ENCODE peak calls at places on chromosomes 3 and 15, in ten cellular contexts. One of them, this sample, is unnamed.
A peak's percentile ranks its signal among the peaks of the same experiment; 100 is the strongest.

GRCh38 chr15:70421197-70421482 is 323.4 kb upstream of the TLE3 start:
- DNase-seq in tibial nerve: no peak
- DNase-seq in ovary: no peak
- DNase-seq in lower leg skin: no peak
- DNase-seq in NB4: no peak
- DNase-seq in prostate gland: peak; percentile 36
- DNase-seq in gastrocnemius medialis: no peak
- DNase-seq in endothelial cell of umbilical vein: no peak
- DNase-seq in heart left ventricle: no peak
- DNase-seq in transverse colon: no peak
- DNase-seq in this sample: no peak

GRCh38 chr15:57570994-57571393 is 20.7 kb upstream of the MYZAP start:
- DNase-seq in tibial nerve: no peak
- DNase-seq in lower leg skin: no peak
- DNase-seq in gastrocnemius medialis: no peak
- DNase-seq in NB4: no peak
- DNase-seq in ovary: no peak
- DNase-seq in transverse colon: no peak
- DNase-seq in prostate gland: no peak
- DNase-seq in endothelial cell of umbilical vein: peak; percentile 24
- DNase-seq in heart left ventricle: no peak
- DNase-seq in this sample: no peak

GRCh38 chr15:67110958-67111864 is 45.8 kb downstream of the SMAD3 start:
- DNase-seq in prostate gland: no peak
- DNase-seq in tibial nerve: no peak
- DNase-seq in NB4: no peak
- DNase-seq in gastrocnemius medialis: no peak
- DNase-seq in ovary: no peak
- DNase-seq in heart left ventricle: peak; percentile 13
- DNase-seq in transverse colon: no peak
- DNase-seq in lower leg skin: no peak
- DNase-seq in endothelial cell of umbilical vein: no peak
- DNase-seq in this sample: no peak

GRCh38 chr3:28916713-28917499 is 364.0 kb upstream of the RBMS3 start:
- DNase-seq in lower leg skin: peak; percentile 42
- DNase-seq in NB4: peak; percentile 4
- DNase-seq in transverse colon: peak; percentile 33
- DNase-seq in heart left ventricle: peak; percentile 67
- DNase-seq in gastrocnemius medialis: peak; percentile 32
- DNase-seq in endothelial cell of umbilical vein: peak; percentile 96
- DNase-seq in ovary: peak; percentile 65
- DNase-seq in tibial nerve: peak; percentile 63
- DNase-seq in prostate gland: peak; percentile 5
- DNase-seq in this sample: no peak

GRCh38 chr15:82805994-82806406 is at the start of gene FSD2:
- DNase-seq in prostate gland: no peak
- DNase-seq in ovary: no peak
- DNase-seq in NB4: peak; percentile 29
- DNase-seq in transverse colon: peak; percentile 11
- DNase-seq in lower leg skin: no peak
- DNase-seq in tibial nerve: no peak
- DNase-seq in heart left ventricle: peak; percentile 77
- DNase-seq in endothelial cell of umbilical vein: no peak
- DNase-seq in gastrocnemius medialis: peak; percentile 92
- DNase-seq in this sample: peak; percentile 5

GRCh38 chr3:172111163-172111562 is 71.8 kb downstream of the FNDC3B start:
- DNase-seq in endothelial cell of umbilical vein: no peak
- DNase-seq in transverse colon: no peak
- DNase-seq in tibial nerve: no peak
- DNase-seq in lower leg skin: no peak
- DNase-seq in ovary: no peak
- DNase-seq in gastrocnemius medialis: no peak
- DNase-seq in prostate gland: no peak
- DNase-seq in heart left ventricle: no peak
- DNase-seq in NB4: no peak
- DNase-seq in this sample: no peak

GRCh38 chr3:30548605-30549004 is 57.8 kb upstream of the TGFBR2 start:
- DNase-seq in lower leg skin: no peak
- DNase-seq in heart left ventricle: no peak
- DNase-seq in prostate gland: no peak
- DNase-seq in ovary: no peak
- DNase-seq in gastrocnemius medialis: no peak
- DNase-seq in NB4: peak; percentile 29
- DNase-seq in tibial nerve: no peak
- DNase-seq in endothelial cell of umbilical vein: no peak
- DNase-seq in transverse colon: no peak
- DNase-seq in this sample: peak; percentile 73

GRCh38 chr3:107979538-107979937 is 111.3 kb downstream of the CD47 start:
- DNase-seq in heart left ventricle: peak; percentile 57
- DNase-seq in lower leg skin: no peak
- DNase-seq in endothelial cell of umbilical vein: no peak
- DNase-seq in prostate gland: no peak
- DNase-seq in ovary: no peak
- DNase-seq in NB4: no peak
- DNase-seq in transverse colon: no peak
- DNase-seq in gastrocnemius medialis: no peak
- DNase-seq in tibial nerve: no peak
- DNase-seq in this sample: no peak

GRCh38 chr3:10907262-10907661 is 85.3 kb upstream of the SLC6A1 start:
- DNase-seq in endothelial cell of umbilical vein: no peak
- DNase-seq in gastrocnemius medialis: no peak
- DNase-seq in transverse colon: no peak
- DNase-seq in NB4: no peak
- DNase-seq in prostate gland: no peak
- DNase-seq in heart left ventricle: no peak
- DNase-seq in ovary: no peak
- DNase-seq in tibial nerve: no peak
- DNase-seq in lower leg skin: no peak
- DNase-seq in this sample: peak; percentile 19

GRCh38 chr3:90016492-90017065 is 909.2 kb downstream of the EPHA3 start:
- DNase-seq in ovary: no peak
- DNase-seq in gastrocnemius medialis: no peak
- DNase-seq in prostate gland: no peak
- DNase-seq in transverse colon: no peak
- DNase-seq in NB4: no peak
- DNase-seq in lower leg skin: no peak
- DNase-seq in heart left ventricle: no peak
- DNase-seq in tibial nerve: no peak
- DNase-seq in endothelial cell of umbilical vein: no peak
- DNase-seq in this sample: no peak

GRCh38 chr3:45992133-45992729 is 3.4 kb downstream of the FYCO1 start:
- DNase-seq in heart left ventricle: peak; percentile 47
- DNase-seq in tibial nerve: no peak
- DNase-seq in transverse colon: no peak
- DNase-seq in gastrocnemius medialis: peak; percentile 71
- DNase-seq in ovary: no peak
- DNase-seq in prostate gland: no peak
- DNase-seq in NB4: no peak
- DNase-seq in lower leg skin: no peak
- DNase-seq in endothelial cell of umbilical vein: no peak
- DNase-seq in this sample: no peak

GRCh38 chr15:49423021-49423420 is at the start of gene FGF7:
- DNase-seq in NB4: peak; percentile 14
- DNase-seq in prostate gland: no peak
- DNase-seq in gastrocnemius medialis: no peak
- DNase-seq in tibial nerve: peak; percentile 47
- DNase-seq in transverse colon: no peak
- DNase-seq in ovary: no peak
- DNase-seq in lower leg skin: no peak
- DNase-seq in endothelial cell of umbilical vein: no peak
- DNase-seq in heart left ventricle: no peak
- DNase-seq in this sample: no peak

GRCh38 chr3:133887075-133887950 is 8.4 kb downstream of the RAB6B start:
- DNase-seq in lower leg skin: peak; percentile 7
- DNase-seq in tibial nerve: no peak
- DNase-seq in NB4: no peak
- DNase-seq in endothelial cell of umbilical vein: no peak
- DNase-seq in ovary: no peak
- DNase-seq in heart left ventricle: no peak
- DNase-seq in gastrocnemius medialis: no peak
- DNase-seq in transverse colon: no peak
- DNase-seq in prostate gland: no peak
- DNase-seq in this sample: no peak

GRCh38 chr3:94062513-94063404 is at the start of the genes DHFR2 and NSUN3:
- DNase-seq in gastrocnemius medialis: peak; percentile 73
- DNase-seq in NB4: peak; percentile 98
- DNase-seq in prostate gland: peak; percentile 92
- DNase-seq in endothelial cell of umbilical vein: peak; percentile 97
- DNase-seq in tibial nerve: peak; percentile 79
- DNase-seq in heart left ventricle: peak; percentile 95
- DNase-seq in ovary: peak; percentile 84
- DNase-seq in transverse colon: peak; percentile 93
- DNase-seq in lower leg skin: peak; percentile 92
- DNase-seq in this sample: peak; percentile 96
- TF ChIP-seq POLR2A in gastrocnemius medialis: no peak
- TF ChIP-seq POLR2A in NB4: peak; percentile 69
- TF ChIP-seq POLR2A in prostate gland: peak; percentile 37
- TF ChIP-seq POLR2A in endothelial cell of umbilical vein: peak; percentile 74
- TF ChIP-seq POLR2A in tibial nerve: peak; percentile 56
- TF ChIP-seq POLR2A in heart left ventricle: no peak
- TF ChIP-seq POLR2A in ovary: peak; percentile 53
- TF ChIP-seq POLR2A in transverse colon: peak; percentile 71
- TF ChIP-seq POLR2A in lower leg skin: no peak
- TF ChIP-seq POLR2A in this sample: peak; percentile 90

DNA sequence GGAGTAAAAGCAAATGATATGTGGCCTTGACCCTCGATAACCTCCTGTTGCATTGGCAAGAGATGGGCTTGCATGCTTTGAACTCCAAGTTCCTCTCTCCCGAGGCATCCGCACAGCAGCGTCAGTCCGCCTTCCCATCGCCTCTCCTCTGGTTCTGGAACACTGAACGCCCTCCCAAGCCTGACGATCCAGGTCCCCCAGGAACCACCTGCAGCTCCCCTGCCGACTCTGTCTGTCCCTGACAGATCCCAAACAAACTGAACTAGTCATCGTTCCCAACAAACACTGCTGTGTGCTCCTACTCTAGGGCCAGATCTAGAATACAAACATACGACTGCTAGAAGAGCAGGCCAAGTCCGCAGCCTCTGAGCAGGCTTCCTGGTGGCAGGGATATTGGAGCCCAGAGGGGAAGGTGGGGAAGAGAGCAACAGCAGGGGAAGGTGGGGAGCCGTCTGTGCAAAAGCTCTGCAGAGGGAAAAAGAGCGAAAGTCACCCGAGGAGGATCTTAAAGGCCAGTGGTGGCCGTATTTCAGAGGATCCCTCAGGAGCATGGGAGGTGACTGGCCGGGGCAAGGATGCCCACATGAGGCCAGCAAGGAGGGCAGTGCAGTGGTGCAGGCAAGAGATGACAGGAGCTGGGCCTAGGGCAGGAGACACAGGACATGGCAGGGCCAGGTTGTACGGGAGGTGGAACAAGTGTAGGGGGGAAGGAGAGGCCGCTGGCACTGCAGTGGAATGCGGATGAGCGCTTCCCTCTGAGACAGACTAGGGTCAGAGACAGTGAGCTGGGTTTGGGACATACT is 50.8 kb downstream of the PCSK6 start:
- DNase-seq in tibial nerve: no peak
- DNase-seq in lower leg skin: no peak
- DNase-seq in NB4: no peak
- DNase-seq in gastrocnemius medialis: no peak
- DNase-seq in transverse colon: no peak
- DNase-seq in heart left ventricle: no peak
- DNase-seq in prostate gland: no peak
- DNase-seq in ovary: peak; percentile 71
- DNase-seq in endothelial cell of umbilical vein: no peak
- DNase-seq in this sample: no peak
- TF ChIP-seq POLR2A in tibial nerve: no peak
- TF ChIP-seq POLR2A in lower leg skin: no peak
- TF ChIP-seq POLR2A in NB4: no peak
- TF ChIP-seq POLR2A in gastrocnemius medialis: no peak
- TF ChIP-seq POLR2A in transverse colon: no peak
- TF ChIP-seq POLR2A in heart left ventricle: no peak
- TF ChIP-seq POLR2A in prostate gland: no peak
- TF ChIP-seq POLR2A in ovary: no peak
- TF ChIP-seq POLR2A in endothelial cell of umbilical vein: no peak
- TF ChIP-seq POLR2A in this sample: no peak

GRCh38 chr3:191500892-191501291 is 39.9 kb downstream of the PYDC2 start:
- DNase-seq in ovary: no peak
- DNase-seq in tibial nerve: no peak
- DNase-seq in gastrocnemius medialis: no peak
- DNase-seq in transverse colon: no peak
- DNase-seq in endothelial cell of umbilical vein: no peak
- DNase-seq in heart left ventricle: no peak
- DNase-seq in lower leg skin: no peak
- DNase-seq in prostate gland: no peak
- DNase-seq in NB4: peak; percentile 2
- DNase-seq in this sample: no peak

GRCh38 chr3:191502583-191502982 is 41.6 kb downstream of the PYDC2 start:
- DNase-seq in gastrocnemius medialis: no peak
- DNase-seq in tibial nerve: no peak
- DNase-seq in heart left ventricle: no peak
- DNase-seq in NB4: peak; percentile 8
- DNase-seq in prostate gland: no peak
- DNase-seq in lower leg skin: no peak
- DNase-seq in ovary: no peak
- DNase-seq in transverse colon: no peak
- DNase-seq in endothelial cell of umbilical vein: peak; percentile 5
- DNase-seq in this sample: no peak

DNA sequence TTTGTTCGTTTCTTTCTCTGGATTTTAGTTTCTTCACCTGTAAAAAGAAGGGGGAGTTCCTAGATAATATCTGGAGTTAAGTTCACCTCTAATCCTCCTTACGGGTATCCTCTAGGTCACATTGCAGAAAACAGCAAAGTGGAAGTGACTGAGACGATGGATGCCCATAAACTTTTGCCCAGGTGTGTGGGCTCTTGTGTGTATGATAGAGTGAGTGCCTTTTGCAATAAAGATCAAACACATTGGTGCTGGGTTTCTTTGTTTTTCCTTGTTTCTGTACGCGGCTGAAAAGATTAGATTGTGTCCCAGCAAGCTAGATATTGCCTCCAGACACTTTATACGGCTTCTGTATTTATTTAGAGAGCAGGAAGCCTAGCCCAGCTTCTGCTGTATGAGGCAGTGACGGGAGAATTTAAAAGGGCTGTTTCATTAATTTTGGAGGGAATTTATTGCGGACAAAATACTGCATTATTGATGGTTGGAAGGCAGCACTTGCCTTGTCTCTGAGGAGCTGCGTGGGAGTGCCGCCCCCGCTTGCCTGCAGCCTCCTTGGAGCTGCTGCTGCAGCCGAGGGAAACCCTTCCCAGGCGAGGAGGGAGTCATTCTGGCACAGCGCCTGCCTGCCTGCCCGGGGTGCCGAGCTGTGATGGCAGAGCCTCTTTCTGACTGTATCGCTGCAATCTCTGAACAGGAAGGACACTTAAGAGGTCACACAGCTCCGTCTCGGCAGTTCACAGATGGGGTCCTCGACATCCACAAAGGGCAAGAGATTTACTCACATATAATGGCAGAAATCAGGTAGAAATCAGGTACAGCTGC is 38.6 kb downstream of the PYDC2 start:
- DNase-seq in transverse colon: peak; percentile 8
- DNase-seq in lower leg skin: no peak
- DNase-seq in NB4: peak; percentile 2
- DNase-seq in tibial nerve: no peak
- DNase-seq in heart left ventricle: peak; percentile 59
- DNase-seq in ovary: peak; percentile 23
- DNase-seq in endothelial cell of umbilical vein: no peak
- DNase-seq in gastrocnemius medialis: no peak
- DNase-seq in prostate gland: peak; percentile 21
- DNase-seq in this sample: no peak
- TF ChIP-seq POLR2A in transverse colon: no peak
- TF ChIP-seq POLR2A in lower leg skin: no peak
- TF ChIP-seq POLR2A in NB4: no peak
- TF ChIP-seq POLR2A in tibial nerve: no peak
- TF ChIP-seq POLR2A in heart left ventricle: no peak
- TF ChIP-seq POLR2A in ovary: no peak
- TF ChIP-seq POLR2A in endothelial cell of umbilical vein: no peak
- TF ChIP-seq POLR2A in gastrocnemius medialis: no peak
- TF ChIP-seq POLR2A in prostate gland: no peak
- TF ChIP-seq POLR2A in this sample: no peak

GRCh38 chr3:185253645-185254410 is at the start of gene EHHADH:
- DNase-seq in transverse colon: peak; percentile 85
- DNase-seq in NB4: peak; percentile 83
- DNase-seq in prostate gland: peak; percentile 69
- DNase-seq in ovary: peak; percentile 49
- DNase-seq in tibial nerve: peak; percentile 32
- DNase-seq in endothelial cell of umbilical vein: peak; percentile 70
- DNase-seq in heart left ventricle: peak; percentile 88
- DNase-seq in lower leg skin: peak; percentile 55
- DNase-seq in gastrocnemius medialis: peak; percentile 18
- DNase-seq in this sample: peak; percentile 74
- TF ChIP-seq POLR2A in transverse colon: peak; percentile 90
- TF ChIP-seq POLR2A in NB4: peak; percentile 87
- TF ChIP-seq POLR2A in prostate gland: peak; percentile 52
- TF ChIP-seq POLR2A in ovary: no peak
- TF ChIP-seq POLR2A in tibial nerve: no peak
- TF ChIP-seq POLR2A in endothelial cell of umbilical vein: peak; percentile 90
- TF ChIP-seq POLR2A in heart left ventricle: no peak
- TF ChIP-seq POLR2A in lower leg skin: no peak
- TF ChIP-seq POLR2A in gastrocnemius medialis: no peak
- TF ChIP-seq POLR2A in this sample: peak; percentile 75